ENCODE peak calls at places on chromosomes 5 and 9, in five cellular contexts. One of them, this sample, is unnamed.
A peak's percentile ranks its signal among the peaks of the same experiment; 100 is the strongest.

GRCh38 chr5:169805527-169805934 is 168.5 kb downstream of the DOCK2 start:
- DNase-seq in K562: peak; percentile 20
- DNase-seq in A549: no peak
- DNase-seq in HepG2: no peak
- DNase-seq in H1: no peak
- DNase-seq in this sample: peak; percentile 61

GRCh38 chr5:131751551-131751950 is 45.3 kb downstream of the FNIP1 start:
- DNase-seq in K562: no peak
- DNase-seq in A549: no peak
- DNase-seq in HepG2: peak; percentile 18
- DNase-seq in H1: no peak
- DNase-seq in this sample: peak; percentile 14

GRCh38 chr5:157900644-157901043 is 41.7 kb upstream of the CLINT1 start:
- DNase-seq in K562: no peak
- DNase-seq in A549: no peak
- DNase-seq in HepG2: no peak
- DNase-seq in H1: no peak
- DNase-seq in this sample: no peak

GRCh38 chr5:14184725-14185124 is 41.6 kb downstream of the TRIO start:
- DNase-seq in K562: no peak
- DNase-seq in A549: no peak
- DNase-seq in HepG2: no peak
- DNase-seq in H1: no peak
- DNase-seq in this sample: peak; percentile 77

GRCh38 chr9:77507212-77507961 is 140.7 kb downstream of the GNA14 start:
- DNase-seq in K562: no peak
- DNase-seq in A549: no peak
- DNase-seq in HepG2: no peak
- DNase-seq in H1: no peak
- DNase-seq in this sample: no peak

GRCh38 chr9:114588671-114589526 is 1.3 kb downstream of the ATP6V1G1 start:
- DNase-seq in K562: no peak
- DNase-seq in A549: no peak
- DNase-seq in HepG2: no peak
- DNase-seq in H1: no peak
- DNase-seq in this sample: peak; percentile 84

GRCh38 chr9:104900871-104901270 is 27.1 kb downstream of the ABCA1 start:
- DNase-seq in K562: no peak
- DNase-seq in A549: no peak
- DNase-seq in HepG2: no peak
- DNase-seq in H1: no peak
- DNase-seq in this sample: no peak

GRCh38 chr9:135698236-135698635 is 1.0 kb downstream of the SOHLH1 start:
- DNase-seq in K562: no peak
- DNase-seq in A549: no peak
- DNase-seq in HepG2: no peak
- DNase-seq in H1: no peak
- DNase-seq in this sample: no peak

GRCh38 chr9:18566125-18566524 is 92.2 kb downstream of the ADAMTSL1 start:
- DNase-seq in K562: no peak
- DNase-seq in A549: no peak
- DNase-seq in HepG2: no peak
- DNase-seq in H1: no peak
- DNase-seq in this sample: peak; percentile 91

GRCh38 chr9:134066923-134067851 is 639 bp downstream of the BRD3 start:
- DNase-seq in K562: peak; percentile 53
- DNase-seq in A549: peak; percentile 36
- DNase-seq in HepG2: no peak
- DNase-seq in H1: no peak
- DNase-seq in this sample: peak; percentile 31

GRCh38 chr9:137273095-137273490 is 4.4 kb upstream of the TOR4A start:
- DNase-seq in K562: no peak
- DNase-seq in A549: no peak
- DNase-seq in HepG2: no peak
- DNase-seq in H1: no peak
- DNase-seq in this sample: no peak

GRCh38 chr9:6715755-6716643 is 41.8 kb upstream of the KDM4C start:
- DNase-seq in K562: no peak
- DNase-seq in A549: peak; percentile 70
- DNase-seq in HepG2: peak; percentile 79
- DNase-seq in H1: no peak
- DNase-seq in this sample: no peak

GRCh38 chr5:159779481-159779880 is 136.8 kb upstream of the ADRA1B start:
- DNase-seq in K562: no peak
- DNase-seq in A549: no peak
- DNase-seq in HepG2: no peak
- DNase-seq in H1: no peak
- DNase-seq in this sample: no peak

GRCh38 chr5:169443249-169443784 is 140.3 kb upstream of the SPDL1 start:
- DNase-seq in K562: no peak
- DNase-seq in A549: no peak
- DNase-seq in HepG2: no peak
- DNase-seq in H1: no peak
- DNase-seq in this sample: no peak

GRCh38 chr5:77560677-77561263 is 68.7 kb upstream of the WDR41 start:
- DNase-seq in K562: peak; percentile 46
- DNase-seq in A549: peak; percentile 13
- DNase-seq in HepG2: peak; percentile 35
- DNase-seq in H1: no peak
- DNase-seq in this sample: peak; percentile 55

GRCh38 chr9:33510264-33511183 is 13.5 kb upstream of the ANKRD18B start:
- DNase-seq in K562: peak; percentile 45
- DNase-seq in A549: peak; percentile 51
- DNase-seq in HepG2: no peak
- DNase-seq in H1: no peak
- DNase-seq in this sample: peak; percentile 62

GRCh38 chr5:108801776-108802175 is 54.1 kb downstream of the FER start:
- DNase-seq in K562: no peak
- DNase-seq in A549: peak; percentile 51
- DNase-seq in HepG2: peak; percentile 40
- DNase-seq in H1: no peak
- DNase-seq in this sample: peak; percentile 97

GRCh38 chr5:138686668-138687067 is 66.6 kb upstream of the CTNNA1 start:
- DNase-seq in K562: no peak
- DNase-seq in A549: no peak
- DNase-seq in HepG2: no peak
- DNase-seq in H1: no peak
- DNase-seq in this sample: peak; percentile 51

GRCh38 chr5:22709743-22710142 is 143.4 kb downstream of the CDH12 start:
- DNase-seq in K562: no peak
- DNase-seq in A549: no peak
- DNase-seq in HepG2: no peak
- DNase-seq in H1: no peak
- DNase-seq in this sample: no peak

GRCh38 chr9:5971740-5972139 is 43.7 kb downstream of the RANBP6 start:
- DNase-seq in K562: no peak
- DNase-seq in A549: no peak
- DNase-seq in HepG2: no peak
- DNase-seq in H1: no peak
- DNase-seq in this sample: peak; percentile 11

GRCh38 chr5:27682600-27682999 is 644.2 kb upstream of the CDH9 start:
- DNase-seq in K562: no peak
- DNase-seq in A549: no peak
- DNase-seq in HepG2: peak; percentile 9
- DNase-seq in H1: no peak
- DNase-seq in this sample: no peak

GRCh38 chr9:126117631-126118030 is 209.0 kb upstream of the MVB12B start:
- DNase-seq in K562: no peak
- DNase-seq in A549: no peak
- DNase-seq in HepG2: no peak
- DNase-seq in H1: no peak
- DNase-seq in this sample: no peak
- TF ChIP-seq MAFK in K562: no peak
- TF ChIP-seq MAFK in A549: no peak
- TF ChIP-seq MAFK in HepG2: no peak
- TF ChIP-seq MAFK in H1: no peak
- TF ChIP-seq MAFK in this sample: no peak

GRCh38 chr5:172407241-172407691 is 47.1 kb downstream of the SH3PXD2B start:
- DNase-seq in K562: no peak
- DNase-seq in A549: no peak
- DNase-seq in HepG2: no peak
- DNase-seq in H1: no peak
- DNase-seq in this sample: peak; percentile 55
- TF ChIP-seq MAFK in K562: no peak
- TF ChIP-seq MAFK in A549: no peak
- TF ChIP-seq MAFK in HepG2: no peak
- TF ChIP-seq MAFK in H1: no peak
- TF ChIP-seq MAFK in this sample: no peak

GRCh38 chr9:95784318-95784717 is 91.2 kb upstream of the ERCC6L2 start:
- DNase-seq in K562: no peak
- DNase-seq in A549: no peak
- DNase-seq in HepG2: no peak
- DNase-seq in H1: no peak
- DNase-seq in this sample: no peak
- TF ChIP-seq MAFK in K562: no peak
- TF ChIP-seq MAFK in A549: no peak
- TF ChIP-seq MAFK in HepG2: no peak
- TF ChIP-seq MAFK in H1: no peak
- TF ChIP-seq MAFK in this sample: no peak

GRCh38 chr9:124695280-124695890 is 75.7 kb downstream of the NR6A1 start:
- DNase-seq in K562: no peak
- DNase-seq in A549: no peak
- DNase-seq in HepG2: no peak
- DNase-seq in H1: no peak
- DNase-seq in this sample: peak; percentile 37
- TF ChIP-seq MAFK in K562: no peak
- TF ChIP-seq MAFK in A549: no peak
- TF ChIP-seq MAFK in HepG2: no peak
- TF ChIP-seq MAFK in H1: no peak
- TF ChIP-seq MAFK in this sample: no peak

GRCh38 chr5:174533771-174534221 is 190.6 kb upstream of the MSX2 start:
- DNase-seq in K562: no peak
- DNase-seq in A549: peak; percentile 51
- DNase-seq in HepG2: no peak
- DNase-seq in H1: no peak
- DNase-seq in this sample: peak; percentile 99
- TF ChIP-seq MAFK in K562: no peak
- TF ChIP-seq MAFK in A549: no peak
- TF ChIP-seq MAFK in HepG2: no peak
- TF ChIP-seq MAFK in H1: no peak
- TF ChIP-seq MAFK in this sample: no peak

GRCh38 chr5:137320056-137321045 is 178.8 kb downstream of the SPOCK1 start:
- DNase-seq in K562: peak; percentile 54
- DNase-seq in A549: peak; percentile 64
- DNase-seq in HepG2: peak; percentile 24
- DNase-seq in H1: no peak
- DNase-seq in this sample: peak; percentile 51
- TF ChIP-seq MAFK in K562: no peak
- TF ChIP-seq MAFK in A549: no peak
- TF ChIP-seq MAFK in HepG2: no peak
- TF ChIP-seq MAFK in H1: no peak
- TF ChIP-seq MAFK in this sample: no peak

GRCh38 chr5:40733842-40734563 is 21.8 kb downstream of the TTC33 start:
- DNase-seq in K562: no peak
- DNase-seq in A549: no peak
- DNase-seq in HepG2: no peak
- DNase-seq in H1: no peak
- DNase-seq in this sample: no peak
- TF ChIP-seq MAFK in K562: no peak
- TF ChIP-seq MAFK in A549: no peak
- TF ChIP-seq MAFK in HepG2: no peak
- TF ChIP-seq MAFK in H1: no peak
- TF ChIP-seq MAFK in this sample: no peak

GRCh38 chr9:88312517-88313103 is 75.6 kb upstream of the SPIN1 start:
- DNase-seq in K562: no peak
- DNase-seq in A549: no peak
- DNase-seq in HepG2: no peak
- DNase-seq in H1: no peak
- DNase-seq in this sample: no peak
- TF ChIP-seq MAFK in K562: no peak
- TF ChIP-seq MAFK in A549: no peak
- TF ChIP-seq MAFK in HepG2: no peak
- TF ChIP-seq MAFK in H1: no peak
- TF ChIP-seq MAFK in this sample: no peak

DNA sequence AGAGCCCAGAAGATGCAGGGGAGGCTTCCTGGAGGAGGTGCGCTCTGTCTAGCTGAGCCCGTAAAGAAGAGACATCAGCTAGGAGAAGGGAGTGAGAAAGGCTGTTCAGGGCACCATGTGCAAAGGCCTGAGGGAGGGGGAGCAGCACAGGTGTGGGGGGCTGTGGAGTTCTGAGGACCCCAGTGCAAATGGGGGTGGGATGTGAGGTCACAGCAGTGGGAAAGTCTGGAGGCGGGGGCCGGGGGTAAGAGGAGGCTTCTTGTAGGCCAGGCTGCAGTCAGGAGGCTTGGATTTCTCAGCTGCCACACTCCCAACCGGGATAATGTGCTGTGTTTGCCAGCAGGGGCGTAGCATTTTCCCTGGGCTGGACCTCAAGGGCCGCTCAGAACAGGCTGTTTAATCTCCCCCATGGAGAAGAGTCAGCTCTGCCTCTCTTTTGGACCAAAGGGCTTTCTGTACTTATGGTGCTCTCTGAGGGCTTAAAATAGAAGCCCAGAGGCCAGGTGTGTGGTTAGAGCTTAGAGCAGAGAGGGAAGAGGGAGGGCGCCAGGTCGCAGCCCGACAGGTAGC is 5.7 kb downstream of the NEURL1B start:
- DNase-seq in K562: peak; percentile 59
- DNase-seq in A549: peak; percentile 73
- DNase-seq in HepG2: peak; percentile 25
- DNase-seq in H1: no peak
- DNase-seq in this sample: peak; percentile 15
- TF ChIP-seq MAFK in K562: no peak
- TF ChIP-seq MAFK in A549: no peak
- TF ChIP-seq MAFK in HepG2: no peak
- TF ChIP-seq MAFK in H1: no peak
- TF ChIP-seq MAFK in this sample: no peak